ENCODE peak calls at places on chromosome 3, in four cellular contexts. L is HepG2, U is H1, Q is endothelial cell of umbilical vein. Y is an unnamed sample.

GRCh38 chr3:129000742-129001100 is 383 bp upstream of the EFCC1 start:
- DNase-seq in L (no peak), U (no peak), Q (peak), Y (no peak)

GRCh38 chr3:54777141-54777540 is 150.7 kb downstream of the LRTM1 start:
- DNase-seq in L (no peak), U (peak), Q (no peak), Y (no peak)

GRCh38 chr3:22157848-22158247 is 406.8 kb upstream of the ZNF385D start:
- DNase-seq in L (no peak), U (no peak), Q (no peak), Y (no peak)

GRCh38 chr3:55235416-55235815 is 251.7 kb downstream of the WNT5A start:
- DNase-seq in L (no peak), U (no peak), Q (no peak), Y (no peak)

GRCh38 chr3:28949580-28949979 is 331.3 kb upstream of the RBMS3 start:
- DNase-seq in L (no peak), U (no peak), Q (no peak), Y (no peak)

GRCh38 chr3:165254812-165255211 is 58.6 kb upstream of the SLITRK3 start:
- DNase-seq in L (peak), U (no peak), Q (no peak), Y (no peak)

GRCh38 chr3:71163216-71163918 is 420.2 kb downstream of the FOXP1 start:
- DNase-seq in L (no peak), U (no peak), Q (peak), Y (no peak)

GRCh38 chr3:52771702-52772101 is 962 bp upstream of the NEK4 start:
- DNase-seq in L (no peak), U (no peak), Q (no peak), Y (no peak)

GRCh38 chr3:126835472-126836219 is 131.6 kb downstream of the CHCHD6 start:
- DNase-seq in L (no peak), U (no peak), Q (no peak), Y (no peak)

GRCh38 chr3:43405888-43406636 is 119.7 kb downstream of the SNRK start:
- DNase-seq in L (no peak), U (no peak), Q (no peak), Y (no peak)

GRCh38 chr3:131762981-131763380 is 260.2 kb upstream of the MRPL3 start:
- DNase-seq in L (no peak), U (no peak), Q (no peak), Y (peak)

GRCh38 chr3:64022451-64023186 is 675 bp downstream of the PSMD6 start:
- DNase-seq in L (no peak), U (no peak), Q (peak), Y (no peak)

GRCh38 chr3:183828538-183828870 is 3.1 kb upstream of the MAP6D1 start:
- DNase-seq in L (no peak), U (no peak), Q (no peak), Y (no peak)

GRCh38 chr3:37862219-37862711 is 585 bp downstream of the CTDSPL start:
- DNase-seq in L (no peak), U (peak), Q (no peak), Y (no peak)

GRCh38 chr3:70779296-70779695 is 466.9 kb upstream of the MDFIC2 start:
- DNase-seq in L (no peak), U (no peak), Q (no peak), Y (no peak)

GRCh38 chr3:86723433-86723832 is 267.5 kb downstream of the VGLL3 start:
- DNase-seq in L (no peak), U (no peak), Q (no peak), Y (no peak)

GRCh38 chr3:35664460-35664919 is 25.2 kb downstream of the ARPP21 start:
- DNase-seq in L (no peak), U (peak), Q (peak), Y (no peak)

GRCh38 chr3:67357610-67358458 is 296.6 kb downstream of the SUCLG2 start:
- DNase-seq in L (peak), U (peak), Q (peak), Y (no peak)

GRCh38 chr3:51968883-51969674 is 1.8 kb upstream of the PCBP4 start:
- DNase-seq in L (no peak), U (no peak), Q (no peak), Y (no peak)

GRCh38 chr3:31065765-31066164 is 171.3 kb upstream of the GADL1 start:
- DNase-seq in L (no peak), U (no peak), Q (no peak), Y (no peak)

GRCh38 chr3:45626096-45626887 is 31.7 kb downstream of the LIMD1 start:
- DNase-seq in L (no peak), U (no peak), Q (no peak), Y (no peak)

GRCh38 chr3:154060606-154061380 is 60.4 kb upstream of the ARHGEF26 start:
- DNase-seq in L (no peak), U (no peak), Q (no peak), Y (peak)

GRCh38 chr3:160822931-160823330 is 66.9 kb downstream of the PPM1L start:
- DNase-seq in L (no peak), U (no peak), Q (no peak), Y (peak)

GRCh38 chr3:138148503-138148902 is 16.3 kb upstream of the A4GNT start:
- DNase-seq in L (no peak), U (no peak), Q (no peak), Y (no peak)

GRCh38 chr3:156814295-156814694 is 11.9 kb upstream of the LEKR1 start:
- DNase-seq in L (no peak), U (no peak), Q (no peak), Y (no peak)

GRCh38 chr3:159839561-159840379 is 148.9 kb upstream of the IL12A start:
- DNase-seq in L (no peak), U (peak), Q (no peak), Y (no peak)

GRCh38 chr3:33218446-33219174 is at the start of gene SUSD5:
- DNase-seq in L (no peak), U (peak), Q (peak), Y (no peak)

GRCh38 chr3:50472958-50473357 is 30.5 kb downstream of the CACNA2D2 start:
- DNase-seq in L (no peak), U (no peak), Q (no peak), Y (no peak)

GRCh38 chr3:53079147-53079546 is 33.3 kb upstream of the SFMBT1 start:
- DNase-seq in L (no peak), U (no peak), Q (no peak), Y (no peak)

GRCh38 chr3:36714343-36714742 is 50.0 kb downstream of the DCLK3 start:
- DNase-seq in L (no peak), U (no peak), Q (no peak), Y (no peak)

GRCh38 chr3:155984791-155985417 is 114.5 kb downstream of the GMPS start:
- DNase-seq in L (no peak), U (no peak), Q (no peak), Y (no peak)

GRCh38 chr3:193771011-193771697 is 178.1 kb downstream of the OPA1 start:
- DNase-seq in L (no peak), U (peak), Q (no peak), Y (no peak)

GRCh38 chr3:12708584-12709192 is 44.8 kb upstream of the RAF1 start:
- DNase-seq in L (no peak), U (no peak), Q (no peak), Y (no peak)

GRCh38 chr3:156533205-156533604 is 21.7 kb downstream of the SSR3 start:
- DNase-seq in L (peak), U (no peak), Q (no peak), Y (no peak)

GRCh38 chr3:183583331-183584245 is 28.1 kb upstream of the KLHL6 start:
- DNase-seq in L (no peak), U (no peak), Q (no peak), Y (no peak)

GRCh38 chr3:72768976-72769375 is 79.3 kb downstream of the SHQ1 start:
- DNase-seq in L (no peak), U (no peak), Q (no peak), Y (no peak)

DNA sequence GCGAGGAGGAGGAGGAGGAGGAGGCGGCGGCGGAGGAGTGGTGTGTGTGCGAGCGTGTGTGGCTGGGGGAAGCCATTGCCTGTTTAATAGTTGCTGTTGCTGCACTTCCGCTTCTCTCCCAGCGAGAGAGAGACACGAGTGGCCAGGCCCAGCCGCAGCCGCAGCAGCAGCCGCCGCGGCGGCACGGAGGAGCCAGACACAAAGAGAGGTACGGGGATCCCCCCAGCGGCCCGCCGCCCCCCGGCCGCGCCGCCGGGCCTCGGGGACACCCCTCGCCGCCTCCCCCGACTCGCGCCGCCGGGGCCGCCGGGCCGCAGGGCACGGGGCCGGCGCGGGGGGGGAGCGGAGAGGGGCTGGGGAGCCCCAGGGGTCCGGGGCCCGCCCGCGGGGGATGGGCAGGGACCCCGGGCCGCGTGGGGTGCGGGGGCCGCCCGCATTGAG is at the start of gene UBE2E1:
- DNase-seq in L (peak), U (no peak), Q (peak), Y (no peak)
- TF ChIP-seq POLR2AphosphoS5 in L (peak), U (peak), Q (peak), Y (peak)

DNA sequence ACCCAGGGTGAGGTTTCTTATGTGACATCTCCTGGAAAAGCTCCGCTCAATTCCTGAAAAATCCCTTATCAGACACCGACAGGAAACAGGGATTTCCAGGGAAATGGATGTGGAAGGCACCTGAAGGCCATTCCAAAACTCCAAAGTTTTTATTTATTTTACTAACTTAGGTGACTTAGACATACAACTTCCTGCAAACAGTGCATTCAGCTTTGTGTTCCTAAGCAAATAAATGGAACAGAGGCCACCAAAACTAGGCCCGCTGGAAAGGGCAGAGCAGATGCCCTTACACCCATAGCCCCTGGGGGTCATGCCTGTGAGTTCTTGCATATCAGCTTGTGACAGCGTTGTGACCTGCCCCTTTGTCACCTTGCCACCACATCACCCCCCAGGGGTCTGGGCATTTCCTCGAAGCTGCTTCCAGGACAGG is 239.4 kb downstream of the XXYLT1 start:
- DNase-seq in L (peak), U (no peak), Q (peak), Y (no peak)
- H3K9ac ChIP-seq in L (no peak), U (no peak), Q (peak), Y (no peak)

GRCh38 chr3:170697803-170698350 is 112.0 kb upstream of the SLC7A14 start:
- DNase-seq in L (no peak), U (no peak), Q (no peak), Y (no peak)
- TF ChIP-seq POLR2AphosphoS5 in L (no peak), U (no peak), Q (no peak), Y (no peak)

GRCh38 chr3:76040946-76041345 is 255.6 kb upstream of the ZNF717 start:
- DNase-seq in L (no peak), U (no peak), Q (no peak), Y (no peak)

GRCh38 chr3:76039431-76039830 is 254.1 kb upstream of the ZNF717 start:
- DNase-seq in L (no peak), U (no peak), Q (no peak), Y (no peak)

GRCh38 chr3:76034652-76035051 is 249.3 kb upstream of the ZNF717 start:
- DNase-seq in L (no peak), U (no peak), Q (no peak), Y (no peak)

GRCh38 chr3:76043746-76044145 is 258.4 kb upstream of the ZNF717 start:
- DNase-seq in L (no peak), U (no peak), Q (no peak), Y (no peak)

DNA sequence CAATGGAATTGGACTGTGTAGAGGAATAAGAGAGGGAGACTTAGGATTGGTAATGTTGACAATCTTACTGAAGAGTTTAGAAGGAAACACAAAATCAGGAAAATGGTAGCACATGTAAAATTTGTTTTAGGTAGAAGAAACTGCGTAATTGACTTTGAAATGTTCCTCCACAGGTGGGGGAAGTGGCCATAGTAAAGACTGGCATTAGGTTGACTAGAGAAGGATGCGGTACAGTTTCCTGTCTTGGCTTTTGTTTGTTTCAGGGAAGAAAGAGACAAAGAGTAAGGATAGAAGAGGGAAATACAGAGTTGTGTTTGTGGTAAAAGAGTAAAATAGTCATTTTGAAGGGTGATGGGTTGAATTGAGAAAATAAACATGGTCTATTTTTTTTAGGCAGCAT is 253.6 kb upstream of the ZNF717 start:
- DNase-seq in L (no peak), U (no peak), Q (no peak), Y (no peak)
- H3K9ac ChIP-seq in L (no peak), U (no peak), Q (no peak), Y (no peak)

GRCh38 chr3:119349353-119349752 is 55.2 kb downstream of the ARHGAP31 start:
- DNase-seq in L (no peak), U (peak), Q (peak), Y (no peak)
- TF ChIP-seq POLR2AphosphoS5 in L (no peak), U (peak), Q (no peak), Y (no peak)

GRCh38 chr3:111734652-111735051 is 124.4 kb upstream of the PHLDB2 start:
- DNase-seq in L (no peak), U (no peak), Q (no peak), Y (no peak)

GRCh38 chr3:111737056-111737711 is 121.9 kb upstream of the PHLDB2 start:
- DNase-seq in L (no peak), U (no peak), Q (peak), Y (no peak)

GRCh38 chr3:111733856-111734255 is 125.2 kb upstream of the PHLDB2 start:
- DNase-seq in L (no peak), U (no peak), Q (no peak), Y (no peak)

GRCh38 chr3:111735912-111736311 is 123.2 kb upstream of the PHLDB2 start:
- DNase-seq in L (no peak), U (no peak), Q (no peak), Y (no peak)

DNA sequence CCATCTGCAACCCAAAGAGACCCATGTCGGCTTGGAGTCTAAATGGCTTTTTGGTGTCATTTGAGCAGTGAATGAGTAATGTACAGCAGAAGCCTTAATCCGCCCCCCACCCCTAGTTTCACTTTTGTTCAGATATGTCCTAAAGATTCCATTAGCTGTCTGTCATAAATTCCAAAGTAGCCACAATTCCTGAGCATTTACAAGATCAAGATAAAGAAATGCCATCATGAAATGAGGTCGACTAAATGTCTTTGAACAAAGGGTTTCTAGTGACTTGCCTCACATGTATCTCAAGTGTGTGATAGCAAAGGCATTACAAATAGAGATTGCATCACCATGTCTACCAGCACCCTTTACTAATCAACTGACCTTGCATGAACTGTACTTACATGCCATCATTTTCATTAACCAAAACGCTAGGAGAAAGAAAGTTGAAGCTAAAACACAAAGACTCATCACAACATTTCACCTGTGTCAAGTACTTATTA is 123.8 kb upstream of the PHLDB2 start:
- DNase-seq in L (peak), U (no peak), Q (peak), Y (no peak)
- H3K9ac ChIP-seq in L (peak), U (no peak), Q (no peak), Y (no peak)

GRCh38 chr3:14622368-14622767 is 29.2 kb upstream of the CCDC174 start:
- DNase-seq in L (no peak), U (no peak), Q (no peak), Y (no peak)
- TF ChIP-seq POLR2AphosphoS5 in L (no peak), U (no peak), Q (no peak), Y (no peak)

Y was measured in SK-N-MC.